ENCODE peak calls at places on chromosomes 1 and 21, in five cellular contexts. R, J, T, A and K are unnamed samples.

GRCh38 chr1:22717038-22717758 is 6.6 kb downstream of the EPHB2 start:
- ATAC-seq in J (no peak), A (peak; percentile 20), R (no peak), T (no peak), K (no peak)

GRCh38 chr1:181556606-181557005 is 73.3 kb downstream of the CACNA1E start:
- ATAC-seq in J (no peak), A (no peak), R (no peak), T (no peak), K (no peak)

GRCh38 chr1:44881011-44881632 is 38.1 kb upstream of the PTCH2 start:
- ATAC-seq in R (no peak), A (no peak), J (no peak), T (no peak), K (no peak)

GRCh38 chr1:1144843-1145546 is 28.7 kb upstream of the TTLL10 start:
- ATAC-seq in T (no peak), A (no peak), R (no peak), J (no peak), K (no peak)

GRCh38 chr1:228259951-228260350 is 52.1 kb downstream of the OBSCN start:
- ATAC-seq in J (no peak), A (no peak), T (no peak), R (no peak), K (no peak)

GRCh38 chr1:25996966-25997758 is 701 bp downstream of the PAFAH2 start:
- ATAC-seq in T (no peak), J (no peak), A (peak; percentile 61), R (no peak), K (no peak)

GRCh38 chr1:76153856-76154212 is 79.3 kb downstream of the ST6GALNAC3 start:
- ATAC-seq in R (no peak), J (no peak), A (no peak), T (no peak), K (no peak)

GRCh38 chr1:1407101-1407956 is at the start of gene MRPL20:
- ATAC-seq in R (peak; percentile 98), J (peak; percentile 93), A (peak; percentile 100), T (peak; percentile 97), K (peak; percentile 98)

GRCh38 chr1:43039228-43040055 is 80.8 kb upstream of the SLC2A1 start:
- ATAC-seq in J (no peak), T (no peak), R (no peak), A (no peak), K (no peak)

GRCh38 chr1:61054636-61055035 is 27.7 kb upstream of the NFIA start:
- ATAC-seq in R (no peak), J (no peak), A (no peak), T (no peak), K (no peak)

GRCh38 chr1:108051625-108052382 is 86.8 kb upstream of the VAV3 start:
- ATAC-seq in R (no peak), J (no peak), T (no peak), A (no peak), K (no peak)

GRCh38 chr1:3156936-3157335 is 87.9 kb downstream of the PRDM16 start:
- ATAC-seq in J (no peak), T (no peak), A (no peak), R (no peak), K (no peak)

GRCh38 chr1:50266509-50266908 is 156.7 kb downstream of the DMRTA2 start:
- ATAC-seq in A (peak; percentile 73), J (no peak), T (no peak), R (peak; percentile 64), K (no peak)

GRCh38 chr21:42061195-42061865 is 9.8 kb upstream of the UMODL1 start:
- ATAC-seq in A (peak; percentile 66), T (no peak), J (peak; percentile 52), R (no peak), K (peak; percentile 23)

GRCh38 chr1:77560741-77561140 is 121.7 kb downstream of the ZZZ3 start:
- ATAC-seq in T (no peak), R (no peak), J (no peak), A (no peak), K (no peak)

GRCh38 chr1:92310185-92310597 is 11.3 kb downstream of the RPAP2 start:
- ATAC-seq in A (peak; percentile 36), T (peak; percentile 48), J (peak; percentile 37), R (peak; percentile 55), K (peak; percentile 51)

GRCh38 chr1:86823821-86824500 is 90.0 kb downstream of the SELENOF start:
- ATAC-seq in R (no peak), A (no peak), J (no peak), T (no peak), K (no peak)

GRCh38 chr1:5649795-5650194 is 342.4 kb downstream of the NPHP4 start:
- ATAC-seq in T (no peak), A (no peak), R (no peak), J (no peak), K (no peak)